ENCODE peak calls at places on chromosome 12, in nine cellular contexts. X is endothelial cell, E is heart left ventricle, S is astrocyte, F is progenitor cell of endocrine pancreas, Z is upper lobe of right lung, V is vagina, W is GM20000, H is Calu3. A is an unnamed sample.

GRCh38 chr12:105100998-105101397 is 6.5 kb upstream of the WASHC4 start:
- DNase-seq in X (no peak), E (no peak), S (no peak), F (no peak), Z (no peak), V (no peak), W (no peak), H (no peak), A (no peak)

GRCh38 chr12:91037301-91037700 is 20.5 kb downstream of the KERA start:
- DNase-seq in X (no peak), E (no peak), S (no peak), F (no peak), Z (no peak), V (no peak), W (no peak), H (no peak), A (no peak)

GRCh38 chr12:48159976-48160525 is 2.7 kb upstream of the ASB8 start:
- DNase-seq in X (no peak), E (no peak), S (peak), F (no peak), Z (no peak), V (no peak), W (no peak), H (no peak), A (no peak)

GRCh38 chr12:120481022-120481767 is 11.6 kb upstream of the SRSF9 start:
- DNase-seq in X (no peak), E (no peak), S (no peak), F (no peak), Z (no peak), V (no peak), W (no peak), H (no peak), A (no peak)

GRCh38 chr12:54306925-54307731 is 6.3 kb upstream of the NFE2 start:
- DNase-seq in X (no peak), E (peak), S (peak), F (no peak), Z (peak), V (no peak), W (no peak), H (peak), A (peak)

GRCh38 chr12:52600071-52600470 is 1.2 kb downstream of the KRT72 start:
- DNase-seq in X (no peak), E (no peak), S (no peak), F (no peak), Z (peak), V (peak), W (no peak), H (no peak), A (no peak)

GRCh38 chr12:12224240-12224940 is 42.5 kb downstream of the LRP6 start:
- DNase-seq in X (no peak), E (no peak), S (peak), F (no peak), Z (no peak), V (no peak), W (no peak), H (no peak), A (no peak)

GRCh38 chr12:21526053-21526452 is at the start of gene SPX:
- DNase-seq in X (no peak), E (no peak), S (no peak), F (no peak), Z (no peak), V (no peak), W (no peak), H (no peak), A (no peak)

GRCh38 chr12:88922816-88923215 is 342.5 kb upstream of the KITLG start:
- DNase-seq in X (no peak), E (no peak), S (peak), F (no peak), Z (no peak), V (no peak), W (no peak), H (no peak), A (no peak)

GRCh38 chr12:13000935-13001724 is 1.1 kb upstream of the HEBP1 start:
- DNase-seq in X (peak), E (peak), S (peak), F (peak), Z (peak), V (no peak), W (peak), H (peak), A (peak)

GRCh38 chr12:112353389-112353788 is 28.8 kb downstream of the HECTD4 start:
- DNase-seq in X (no peak), E (no peak), S (peak), F (no peak), Z (no peak), V (no peak), W (no peak), H (no peak), A (no peak)

GRCh38 chr12:12467222-12467621 is 95.4 kb downstream of the DUSP16 start:
- DNase-seq in X (no peak), E (no peak), S (no peak), F (no peak), Z (no peak), V (no peak), W (no peak), H (no peak), A (no peak)

GRCh38 chr12:89389755-89390661 is 37.7 kb upstream of the DUSP6 start:
- DNase-seq in X (no peak), E (no peak), S (peak), F (no peak), Z (no peak), V (no peak), W (no peak), H (no peak), A (no peak)

GRCh38 chr12:46921048-46921753 is 95.4 kb upstream of the SLC38A4 start:
- DNase-seq in X (no peak), E (no peak), S (peak), F (no peak), Z (no peak), V (no peak), W (no peak), H (no peak), A (no peak)

GRCh38 chr12:118922405-118922804 is 58.9 kb upstream of the SRRM4 start:
- DNase-seq in X (peak), E (no peak), S (no peak), F (peak), Z (no peak), V (no peak), W (no peak), H (no peak), A (no peak)

GRCh38 chr12:22729898-22730443 is 105.0 kb downstream of the ETNK1 start:
- DNase-seq in X (no peak), E (no peak), S (peak), F (no peak), Z (no peak), V (no peak), W (no peak), H (no peak), A (no peak)

GRCh38 chr12:52918351-52918750 is 13.5 kb upstream of the KRT8 start:
- DNase-seq in X (no peak), E (no peak), S (no peak), F (no peak), Z (no peak), V (no peak), W (no peak), H (no peak), A (no peak)

GRCh38 chr12:100211698-100212097 is 11.1 kb downstream of the ACTR6 start:
- DNase-seq in X (no peak), E (no peak), S (no peak), F (no peak), Z (no peak), V (no peak), W (no peak), H (no peak), A (no peak)

GRCh38 chr12:94563261-94563660 is 87.1 kb downstream of the TMCC3 start:
- DNase-seq in X (no peak), E (no peak), S (no peak), F (no peak), Z (no peak), V (no peak), W (no peak), H (no peak), A (no peak)

GRCh38 chr12:51827925-51828818 is 20.3 kb downstream of the FIGNL2 start:
- DNase-seq in X (no peak), E (no peak), S (peak), F (no peak), Z (no peak), V (no peak), W (no peak), H (peak), A (no peak)

GRCh38 chr12:113908584-113909100 is 57.5 kb downstream of the RBM19 start:
- DNase-seq in X (no peak), E (no peak), S (no peak), F (no peak), Z (peak), V (no peak), W (no peak), H (no peak), A (no peak)

GRCh38 chr12:113130457-113131135 is 5.0 kb downstream of the RASAL1 start:
- DNase-seq in X (no peak), E (no peak), S (no peak), F (no peak), Z (no peak), V (no peak), W (no peak), H (peak), A (no peak)

GRCh38 chr12:6943719-6944380 is at the start of the genes C12orf57 and RNU7-1:
- DNase-seq in X (peak), E (peak), S (peak), F (peak), Z (peak), V (no peak), W (peak), H (peak), A (peak)

GRCh38 chr12:92929957-92930356 is 862 bp upstream of the EEA1 start:
- DNase-seq in X (no peak), E (no peak), S (no peak), F (no peak), Z (no peak), V (no peak), W (no peak), H (no peak), A (no peak)

GRCh38 chr12:21296751-21297406 is 37.8 kb downstream of the SLCO1A2 start:
- DNase-seq in X (no peak), E (no peak), S (peak), F (no peak), Z (no peak), V (no peak), W (peak), H (peak), A (no peak)

GRCh38 chr12:113988064-113988451 is 21.9 kb upstream of the RBM19 start:
- DNase-seq in X (no peak), E (no peak), S (no peak), F (no peak), Z (no peak), V (no peak), W (no peak), H (no peak), A (no peak)

GRCh38 chr12:65993173-65993572 is 137.4 kb downstream of the LLPH start:
- DNase-seq in X (no peak), E (no peak), S (no peak), F (no peak), Z (no peak), V (no peak), W (no peak), H (no peak), A (no peak)

GRCh38 chr12:126474703-126475102 is 1409.5 kb downstream of the AACS start:
- DNase-seq in X (no peak), E (no peak), S (no peak), F (no peak), Z (no peak), V (no peak), W (no peak), H (no peak), A (no peak)

GRCh38 chr12:105834496-105834895 is 304.3 kb downstream of the NUAK1 start:
- DNase-seq in X (no peak), E (no peak), S (no peak), F (no peak), Z (no peak), V (no peak), W (no peak), H (no peak), A (no peak)

GRCh38 chr12:43332977-43333649 is 218.9 kb downstream of the ADAMTS20 start:
- DNase-seq in X (no peak), E (no peak), S (peak), F (no peak), Z (no peak), V (no peak), W (no peak), H (no peak), A (no peak)

GRCh38 chr12:106602071-106602470 is 19.3 kb downstream of the RFX4 start:
- DNase-seq in X (no peak), E (no peak), S (no peak), F (no peak), Z (no peak), V (no peak), W (no peak), H (no peak), A (no peak)

GRCh38 chr12:57622293-57623245 is 10.4 kb downstream of the B4GALNT1 start:
- DNase-seq in X (no peak), E (no peak), S (no peak), F (no peak), Z (no peak), V (no peak), W (no peak), H (no peak), A (no peak)

GRCh38 chr12:130835011-130835410 is 4.0 kb downstream of the STX2 start:
- DNase-seq in X (no peak), E (no peak), S (no peak), F (no peak), Z (peak), V (no peak), W (no peak), H (no peak), A (no peak)

GRCh38 chr12:112424126-112424525 is 5.4 kb downstream of the PTPN11 start:
- DNase-seq in X (no peak), E (no peak), S (no peak), F (no peak), Z (no peak), V (no peak), W (no peak), H (no peak), A (no peak)

GRCh38 chr12:86257173-86257572 is 982 bp upstream of the MGAT4C start:
- DNase-seq in X (no peak), E (no peak), S (no peak), F (no peak), Z (no peak), V (no peak), W (no peak), H (no peak), A (no peak)

GRCh38 chr12:31773867-31774266 is 45.0 kb upstream of the AMN1 start:
- DNase-seq in X (no peak), E (no peak), S (peak), F (peak), Z (no peak), V (no peak), W (peak), H (peak), A (no peak)

GRCh38 chr12:4723226-4723625 is 3.0 kb downstream of the GALNT8 start:
- DNase-seq in X (no peak), E (no peak), S (no peak), F (no peak), Z (no peak), V (no peak), W (no peak), H (no peak), A (no peak)

GRCh38 chr12:4719821-4720636 is at the start of gene GALNT8:
- DNase-seq in X (no peak), E (no peak), S (no peak), F (no peak), Z (no peak), V (no peak), W (no peak), H (peak), A (no peak)

GRCh38 chr12:4714879-4715278 is 5.3 kb upstream of the GALNT8 start:
- DNase-seq in X (no peak), E (no peak), S (no peak), F (no peak), Z (no peak), V (no peak), W (no peak), H (no peak), A (no peak)

GRCh38 chr12:4720637-4720995 is 416 bp downstream of the GALNT8 start:
- DNase-seq in X (no peak), E (no peak), S (no peak), F (no peak), Z (no peak), V (no peak), W (no peak), H (no peak), A (no peak)

GRCh38 chr12:4717806-4718205 is 2.4 kb upstream of the GALNT8 start:
- DNase-seq in X (no peak), E (no peak), S (no peak), F (no peak), Z (no peak), V (no peak), W (no peak), H (no peak), A (no peak)
- TF ChIP-seq CTCF in X (no peak), E (no peak), S (no peak), F (no peak), Z (no peak), V (no peak), W (no peak), H (no peak), A (no peak)

DNA sequence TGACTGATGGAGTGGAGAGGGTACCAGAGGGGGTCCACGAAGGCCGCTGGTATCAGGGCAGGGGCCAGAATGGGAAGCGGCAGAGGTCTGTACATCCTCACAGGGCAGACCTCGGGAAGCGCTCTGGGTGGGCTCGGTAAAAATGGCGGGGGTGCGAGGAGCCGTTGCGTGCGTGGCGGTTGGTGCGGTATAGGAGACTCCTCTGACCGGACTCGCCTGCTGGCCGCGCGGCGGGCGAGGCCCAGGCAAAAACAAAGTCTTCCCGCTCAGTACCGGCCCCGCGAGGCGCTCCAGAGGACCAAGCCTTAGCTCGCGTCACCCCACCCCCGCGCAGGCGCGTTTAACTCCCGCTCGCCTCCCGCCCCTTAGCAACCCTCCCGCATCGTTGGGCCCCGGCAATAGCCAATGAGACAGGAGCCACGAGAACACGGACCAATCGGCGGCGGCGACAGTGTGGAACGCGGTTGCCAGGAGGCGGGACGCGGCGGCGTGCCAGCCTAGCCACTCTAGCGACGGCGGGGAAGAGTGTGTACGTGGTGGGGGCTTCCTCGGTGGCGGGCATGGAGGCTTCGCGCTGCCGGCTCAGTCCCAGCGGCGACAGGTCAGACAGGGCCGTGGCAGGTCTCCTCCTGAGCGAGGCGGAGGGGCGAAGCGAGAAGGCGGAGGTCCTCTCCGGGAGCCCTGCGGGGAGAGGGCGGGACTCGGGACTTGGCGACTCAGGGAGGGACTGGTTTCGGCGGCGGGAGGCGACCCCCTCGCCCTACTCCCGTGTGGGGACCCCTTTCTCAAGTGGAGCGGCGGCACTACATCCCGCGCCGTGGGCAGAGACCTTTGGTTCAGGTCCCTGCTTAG is at the start of gene TULP3:
- DNase-seq in X (peak), E (peak), S (peak), F (peak), Z (peak), V (peak), W (peak), H (peak), A (peak)
- TF ChIP-seq CTCF in X (no peak), E (no peak), S (no peak), F (no peak), Z (peak), V (no peak), W (no peak), H (no peak), A (peak)

GRCh38 chr12:110616471-110617115 is 2.7 kb downstream of the TCTN1 start:
- DNase-seq in X (no peak), E (no peak), S (no peak), F (no peak), Z (no peak), V (no peak), W (no peak), H (no peak), A (no peak)

GRCh38 chr12:110613771-110614684 is at the start of gene TCTN1:
- DNase-seq in X (peak), E (peak), S (peak), F (peak), Z (peak), V (peak), W (peak), H (peak), A (peak)

GRCh38 chr12:110615171-110615570 is 1.2 kb downstream of the TCTN1 start:
- DNase-seq in X (no peak), E (no peak), S (no peak), F (no peak), Z (no peak), V (no peak), W (no peak), H (no peak), A (no peak)

GRCh38 chr12:110622582-110622981 is 8.7 kb downstream of the TCTN1 start:
- DNase-seq in X (no peak), E (no peak), S (no peak), F (no peak), Z (no peak), V (no peak), W (no peak), H (no peak), A (no peak)

DNA sequence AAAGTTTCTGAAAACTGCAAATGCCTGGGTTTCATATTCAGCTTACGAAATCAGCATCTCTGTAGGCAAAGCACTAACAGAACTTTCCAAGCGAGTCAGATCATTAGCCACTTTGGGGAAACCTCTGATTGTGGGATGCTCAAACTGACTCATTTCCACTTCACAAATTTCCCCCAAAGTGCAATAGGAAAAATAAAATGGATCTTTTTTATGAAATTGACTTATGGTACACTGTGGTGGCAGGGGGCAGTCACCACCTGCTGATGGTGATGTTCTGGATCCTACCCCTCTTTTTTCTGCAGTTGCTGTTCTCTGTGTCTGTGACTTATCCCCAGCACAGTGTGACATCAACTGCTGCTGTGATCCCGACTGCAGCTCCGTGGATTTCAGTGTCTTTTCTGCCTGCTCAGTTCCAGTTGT is 5.6 kb downstream of the TCTN1 start:
- DNase-seq in X (no peak), E (no peak), S (no peak), F (no peak), Z (no peak), V (no peak), W (peak), H (no peak), A (no peak)
- TF ChIP-seq CTCF in X (no peak), E (no peak), S (no peak), F (no peak), Z (no peak), V (no peak), W (no peak), H (no peak), A (no peak)

DNA sequence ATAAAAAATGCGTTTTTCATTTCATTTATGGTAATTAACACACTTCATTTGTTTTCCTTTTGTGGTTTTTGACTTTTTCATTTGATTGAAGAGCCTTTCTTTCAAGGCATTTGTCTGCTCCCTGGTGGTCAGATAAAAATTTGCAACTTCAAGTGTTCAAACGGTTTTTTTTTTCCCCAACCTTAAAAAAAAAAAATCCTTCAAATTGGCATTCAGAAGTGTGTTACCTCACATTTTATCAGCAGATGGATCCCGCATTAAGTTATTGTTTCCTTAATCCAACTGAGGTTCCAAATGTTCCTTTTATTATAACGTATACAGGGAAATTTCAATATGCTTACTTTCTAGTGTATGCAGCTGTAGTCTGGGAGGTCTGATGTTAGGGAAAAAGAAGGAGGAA is 47.2 kb downstream of the MYF5 start:
- DNase-seq in X (peak), E (no peak), S (peak), F (no peak), Z (no peak), V (no peak), W (peak), H (peak), A (no peak)
- TF ChIP-seq CTCF in X (peak), E (peak), S (peak), F (peak), Z (peak), V (peak), W (no peak), H (peak), A (peak)